ENCODE peak calls at places on chromosomes 11 and 22, in ten cellular contexts. A is OCI-LY7; Y is mesenchymal stem cell; V is neuronal stem cell; Z is neural progenitor cell; X is WERI-Rb-1; T is CD4-positive, alpha-beta T cell; S is ovary; I is stomach; B is CD8-positive, alpha-beta T cell. D is an unnamed sample.

GRCh38 chr22:49632199-49633009 is 195.3 kb downstream of the BRD1 start:
- DNase-seq in V (peak; percentile 74), I (peak; percentile 55), Y (peak; percentile 38), Z (peak; percentile 93), A (no peak), S (peak; percentile 62), X (peak; percentile 80), B (no peak), T (no peak), D (no peak)

GRCh38 chr22:20324139-20324516 is 4.3 kb upstream of the DGCR6L start:
- DNase-seq in T (no peak), I (peak; percentile 21), Z (peak; percentile 0), B (no peak), X (no peak), S (no peak), Y (no peak), A (no peak), V (no peak), D (peak; percentile 25)

GRCh38 chr11:34963351-34963750 is 46.9 kb downstream of the PDHX start:
- DNase-seq in Y (no peak), V (no peak), Z (no peak), A (no peak), X (no peak), T (no peak), S (no peak), B (no peak), I (no peak), D (no peak)

GRCh38 chr11:33893711-33894401 is 2.0 kb upstream of the LMO2 start:
- DNase-seq in T (peak; percentile 20), A (peak; percentile 29), V (no peak), Z (no peak), S (no peak), X (peak; percentile 35), Y (peak; percentile 10), I (no peak), B (peak; percentile 37), D (no peak)

GRCh38 chr11:88435405-88435804 is 97.9 kb upstream of the CTSC start:
- DNase-seq in X (no peak), B (no peak), I (no peak), Z (no peak), Y (no peak), S (no peak), V (no peak), A (no peak), T (no peak), D (no peak)

GRCh38 chr11:17974246-17974645 is 38.6 kb downstream of the SERGEF start:
- DNase-seq in X (peak; percentile 12), S (no peak), V (no peak), A (no peak), Y (no peak), I (no peak), Z (no peak), T (no peak), B (no peak), D (no peak)

GRCh38 chr22:28142361-28142801 is 223.3 kb upstream of the PITPNB start:
- DNase-seq in V (no peak), I (no peak), B (no peak), Y (peak; percentile 80), A (no peak), Z (peak; percentile 10), X (no peak), T (no peak), S (no peak), D (no peak)

GRCh38 chr11:44505591-44506054 is 59.8 kb upstream of the CD82 start:
- DNase-seq in A (no peak), B (no peak), Z (no peak), Y (peak; percentile 10), X (no peak), S (no peak), I (no peak), V (no peak), T (no peak), D (no peak)

GRCh38 chr11:5151713-5152153 is 2.8 kb downstream of the OR52A1 start:
- DNase-seq in S (no peak), Y (no peak), X (no peak), Z (no peak), V (no peak), I (no peak), T (no peak), B (no peak), A (no peak), D (no peak)

GRCh38 chr11:13929551-13929950 is 33.0 kb upstream of the SPON1 start:
- DNase-seq in A (no peak), T (no peak), I (no peak), Y (peak; percentile 7), B (no peak), X (no peak), S (no peak), Z (peak; percentile 13), V (no peak), D (peak; percentile 86)

GRCh38 chr11:2589538-2589934 is 110.3 kb downstream of the KCNQ1OT1 start:
- DNase-seq in Y (no peak), S (no peak), Z (no peak), I (no peak), A (no peak), T (no peak), B (no peak), X (no peak), V (no peak), D (no peak)

GRCh38 chr22:19179472-19180048 is 1.0 kb upstream of the SLC25A1 start:
- DNase-seq in V (peak; percentile 72), B (no peak), S (peak; percentile 77), I (peak; percentile 80), Y (peak; percentile 86), T (no peak), Z (peak; percentile 90), X (peak; percentile 83), A (peak; percentile 84), D (no peak)

GRCh38 chr22:22691716-22692701 is 47.6 kb downstream of the GGTLC2 start:
- DNase-seq in X (no peak), B (no peak), S (no peak), A (peak; percentile 85), V (no peak), I (no peak), Y (no peak), Z (no peak), T (no peak), D (no peak)

GRCh38 chr22:49959782-49960158 is 802 bp upstream of the PIM3 start:
- DNase-seq in Y (no peak), S (peak; percentile 74), X (peak; percentile 44), I (peak; percentile 66), B (no peak), A (no peak), Z (no peak), T (no peak), V (no peak), D (no peak)

GRCh38 chr22:18067548-18068341 is 10.0 kb upstream of the PEX26 start:
- DNase-seq in A (peak; percentile 39), I (no peak), B (no peak), S (no peak), X (no peak), T (no peak), Y (no peak), Z (no peak), V (no peak), D (no peak)
- H3K27ac ChIP-seq in A (peak overlapping the region; percentile 99), I (peak overlapping the region; percentile 87), B (no peak overlapping the region), S (no peak overlapping the region), X (no peak overlapping the region), T (no peak overlapping the region), Y (peak overlapping the region; percentile 77), Z (no peak overlapping the region), V (no peak overlapping the region), D (peak overlapping the region; percentile 78)

DNA sequence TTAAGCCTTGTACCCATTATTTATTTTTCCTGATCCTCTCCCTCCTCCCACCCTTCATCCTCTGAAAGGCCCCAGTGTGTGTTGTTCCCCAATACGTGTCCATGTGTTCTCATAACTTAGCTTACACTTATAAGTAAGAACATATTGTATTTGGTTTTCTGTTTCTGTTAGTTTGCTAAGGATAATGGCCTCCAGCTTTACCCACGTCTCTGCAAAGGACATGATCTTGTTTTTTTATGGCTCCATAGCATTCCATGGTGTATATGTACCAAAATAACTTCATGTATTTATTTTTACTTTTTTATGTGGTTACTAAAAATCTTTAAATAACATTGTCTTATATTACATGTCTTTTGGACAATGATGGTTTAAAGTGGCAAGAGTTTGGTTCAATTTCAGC is 15.3 kb downstream of the PDGFD start:
- DNase-seq in B (no peak), T (no peak), Y (no peak), X (no peak), V (no peak), Z (no peak), A (no peak), S (no peak), I (no peak), D (no peak)
- H3K27ac ChIP-seq in B (no peak overlapping the region), T (no peak overlapping the region), Y (no peak overlapping the region), X (no peak overlapping the region), V (no peak overlapping the region), Z (no peak overlapping the region), A (no peak overlapping the region), S (no peak overlapping the region), I (no peak overlapping the region), D (no peak overlapping the region)

GRCh38 chr11:117302228-117302627 is 11.1 kb downstream of the BACE1-AS start:
- DNase-seq in X (no peak), S (no peak), T (no peak), Z (no peak), A (no peak), Y (no peak), V (no peak), I (no peak), B (no peak), D (no peak)
- H3K27ac ChIP-seq in X (peak overlapping the region; percentile 42), S (no peak overlapping the region), T (no peak overlapping the region), Z (no peak overlapping the region), A (no peak overlapping the region), Y (no peak overlapping the region), V (no peak overlapping the region), I (no peak overlapping the region), B (no peak overlapping the region), D (no peak overlapping the region)

GRCh38 chr11:30424851-30425250 is 101.9 kb downstream of the ARL14EP start:
- DNase-seq in B (no peak), T (no peak), Y (no peak), X (no peak), S (no peak), Z (no peak), A (no peak), I (no peak), V (no peak), D (no peak)

GRCh38 chr11:30422828-30423648 is 100.1 kb downstream of the ARL14EP start:
- DNase-seq in S (no peak), Z (no peak), X (no peak), B (no peak), Y (no peak), T (no peak), V (no peak), A (no peak), I (peak; percentile 31), D (no peak)

GRCh38 chr11:30422389-30422788 is 99.5 kb downstream of the ARL14EP start:
- DNase-seq in T (no peak), S (no peak), X (no peak), B (no peak), V (peak; percentile 56), Y (no peak), I (no peak), Z (peak; percentile 75), A (no peak), D (no peak)

GRCh38 chr11:30423886-30424285 is 101.0 kb downstream of the ARL14EP start:
- DNase-seq in A (no peak), Y (no peak), B (no peak), I (no peak), Z (peak; percentile 44), T (no peak), S (no peak), X (no peak), V (no peak), D (no peak)

DNA sequence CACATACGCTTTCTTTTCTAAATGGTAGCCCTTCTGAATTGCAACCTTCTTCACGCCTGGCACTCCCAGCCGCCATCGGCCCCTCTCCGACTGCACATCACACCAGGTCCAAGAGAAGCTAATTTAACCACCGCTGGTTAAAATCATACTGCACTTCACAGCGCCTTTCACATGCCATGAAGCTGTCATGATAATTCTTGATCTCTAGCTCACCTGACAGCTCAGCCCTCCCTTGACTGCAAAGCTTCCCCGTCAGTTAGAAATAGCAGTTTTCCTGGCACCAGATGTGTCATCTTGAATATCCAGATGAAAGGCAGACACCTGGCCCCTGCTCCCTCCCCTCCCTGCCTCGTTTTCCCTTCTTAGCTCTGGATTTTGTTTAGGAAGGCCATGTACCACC is 101.4 kb downstream of the ARL14EP start:
- DNase-seq in Y (no peak), Z (no peak), I (no peak), S (no peak), T (no peak), B (no peak), X (no peak), V (no peak), A (no peak), D (no peak)
- H3K27ac ChIP-seq in Y (peak overlapping the region; percentile 25), Z (no peak overlapping the region), I (no peak overlapping the region), S (no peak overlapping the region), T (no peak overlapping the region), B (no peak overlapping the region), X (no peak overlapping the region), V (no peak overlapping the region), A (no peak overlapping the region), D (no peak overlapping the region)